ENCODE peak calls at places on chromosomes 11 and 22, in four cellular contexts. O, G, W and F are unnamed samples.

GRCh38 chr22:43171019-43171491 is 15.9 kb downstream of the TTLL12 start:
- DNase-seq in O (no peak), G (no peak), W (no peak), F (no peak)

GRCh38 chr11:25441432-25441831 is 890.5 kb upstream of the ANO3 start:
- DNase-seq in O (no peak), G (no peak), W (no peak), F (no peak)

GRCh38 chr11:130571519-130571918 is 123.1 kb downstream of the ADAMTS15 start:
- DNase-seq in O (no peak), G (no peak), W (no peak), F (no peak)

GRCh38 chr11:13229136-13229535 is 48.5 kb upstream of the BMAL1 start:
- DNase-seq in O (no peak), G (no peak), W (no peak), F (no peak)

GRCh38 chr11:130076774-130077481 is 7.2 kb downstream of the APLP2 start:
- DNase-seq in O (no peak), G (no peak), W (no peak), F (no peak)

GRCh38 chr11:92440701-92441338 is 216.2 kb downstream of the FAT3 start:
- DNase-seq in O (no peak), G (no peak), W (no peak), F (no peak)

GRCh38 chr11:75163917-75164316 is 13.0 kb downstream of the SLCO2B1 start:
- DNase-seq in O (no peak), G (no peak), W (no peak), F (no peak)

GRCh38 chr11:79139900-79140299 is 300.9 kb downstream of the TENM4 start:
- DNase-seq in O (no peak), G (no peak), W (no peak), F (no peak)

GRCh38 chr11:65864758-65865471 is 4.7 kb downstream of the MUS81 start:
- DNase-seq in O (no peak), G (no peak), W (no peak), F (no peak)

GRCh38 chr11:28965824-28966223 is 857.6 kb downstream of the METTL15 start:
- DNase-seq in O (no peak), G (no peak), W (no peak), F (no peak)
- TF ChIP-seq ELF4 in O (no peak), G (no peak), W (no peak), F (no peak)

GRCh38 chr11:72758690-72759389 is 6.6 kb upstream of the ARAP1 start:
- DNase-seq in O (no peak), G (no peak), W (peak), F (peak)
- TF ChIP-seq ELF4 in O (no peak), G (no peak), W (peak), F (no peak)

DNA sequence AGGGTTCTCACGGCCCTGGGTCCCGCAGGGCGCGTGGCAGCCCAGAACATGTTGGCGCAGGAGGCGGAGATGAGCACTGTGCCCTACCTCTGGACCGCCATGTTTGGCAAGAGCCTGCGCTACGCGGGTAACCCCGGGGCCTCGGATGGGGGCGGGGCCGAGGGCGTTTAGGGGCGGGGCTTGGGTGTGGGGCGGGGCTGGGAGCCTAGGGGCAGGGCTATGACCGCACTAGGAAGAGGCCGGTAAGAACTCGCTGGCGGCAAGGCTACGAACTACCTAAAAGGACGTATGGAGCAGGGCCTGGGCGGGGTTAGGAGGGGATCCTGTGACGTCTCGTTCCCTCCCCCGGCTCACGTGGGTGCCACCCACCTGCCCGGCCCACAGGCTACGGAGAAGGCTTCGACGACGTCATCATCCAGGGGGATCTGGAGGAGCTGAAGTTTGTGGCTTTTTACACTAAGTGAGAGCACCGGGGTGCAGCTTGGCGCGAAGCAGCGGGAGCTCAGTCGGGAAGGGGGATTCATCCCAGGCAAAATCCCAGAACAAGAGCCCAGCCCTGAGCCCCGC is 2.8 kb upstream of the LZTR1 start:
- DNase-seq in O (peak), G (no peak), W (peak), F (no peak)
- TF ChIP-seq ELF4 in O (no peak), G (no peak), W (no peak), F (no peak)

GRCh38 chr11:69483170-69483569 is 1.7 kb downstream of the LINC01488 start:
- DNase-seq in O (no peak), G (no peak), W (no peak), F (no peak)

GRCh38 chr11:69481393-69481844 is at the start of gene LINC01488:
- DNase-seq in O (no peak), G (no peak), W (no peak), F (no peak)

GRCh38 chr11:69482322-69482721 is 859 bp downstream of the LINC01488 start:
- DNase-seq in O (no peak), G (no peak), W (no peak), F (no peak)

GRCh38 chr11:69479591-69480271 is 1.7 kb upstream of the LINC01488 start:
- DNase-seq in O (no peak), G (no peak), W (no peak), F (no peak)

GRCh38 chr11:69480547-69481392 is 693 bp upstream of the LINC01488 start:
- DNase-seq in O (no peak), G (peak), W (no peak), F (no peak)
- TF ChIP-seq ELF4 in O (no peak), G (no peak), W (no peak), F (no peak)

GRCh38 chr22:39177456-39177775 is 24.9 kb upstream of the CBX7 start:
- DNase-seq in O (no peak), G (no peak), W (no peak), F (no peak)

GRCh38 chr22:39174498-39175120 is 22.1 kb upstream of the CBX7 start:
- DNase-seq in O (peak), G (peak), W (peak), F (peak)

GRCh38 chr22:39175127-39176066 is 22.9 kb upstream of the CBX7 start:
- DNase-seq in O (no peak), G (no peak), W (no peak), F (no peak)

GRCh38 chr22:39176673-39177455 is 24.4 kb upstream of the CBX7 start:
- DNase-seq in O (no peak), G (no peak), W (no peak), F (no peak)

DNA sequence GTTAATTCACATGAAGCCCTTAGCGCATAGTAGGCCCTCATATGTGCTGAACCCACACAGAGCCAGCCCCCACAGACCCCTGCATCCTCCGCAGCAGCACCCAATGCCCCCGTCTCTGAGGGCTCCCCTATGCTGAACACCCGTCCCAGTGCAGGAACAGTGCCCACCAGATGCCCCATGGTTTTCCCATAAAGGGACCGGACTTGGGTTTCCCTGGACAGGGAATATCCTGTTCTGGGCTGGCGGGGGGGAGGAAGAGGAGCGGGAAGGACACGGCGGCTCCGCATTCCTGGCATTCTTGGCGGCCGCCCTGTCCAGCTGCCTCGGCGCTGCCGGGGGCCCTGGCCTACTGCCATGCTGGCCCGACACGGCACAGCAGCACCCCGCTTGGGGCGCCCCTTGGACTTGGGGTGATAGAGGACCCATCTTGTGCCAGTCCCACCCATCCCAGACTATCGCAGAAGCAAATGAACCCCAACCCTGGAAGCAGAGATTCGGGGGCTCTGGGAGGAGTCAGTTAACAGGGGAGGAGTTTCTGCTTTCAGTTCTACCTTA is 23.7 kb upstream of the CBX7 start:
- DNase-seq in O (peak), G (peak), W (no peak), F (no peak)
- TF ChIP-seq ELF4 in O (no peak), G (no peak), W (no peak), F (no peak)

DNA sequence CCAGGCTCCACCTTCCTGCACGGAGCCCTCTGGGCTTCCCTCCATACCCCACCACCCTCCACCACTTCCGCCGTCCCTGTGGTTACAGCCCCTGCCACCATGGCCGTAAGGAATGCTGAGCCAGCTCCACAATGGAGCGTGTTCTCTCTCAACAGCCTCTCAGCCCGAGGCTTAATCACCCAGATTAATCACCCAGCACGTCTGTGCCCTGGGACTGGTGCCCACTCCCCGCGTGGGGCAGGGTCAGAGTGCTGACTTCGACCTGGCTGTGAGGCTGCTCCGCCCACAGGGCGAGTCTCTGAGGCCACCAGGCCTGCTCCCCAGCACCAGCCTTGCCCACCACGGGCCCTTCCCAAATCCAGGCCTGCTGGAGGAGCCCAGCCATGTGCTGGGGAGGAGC is 4.0 kb upstream of the TH start:
- DNase-seq in O (no peak), G (no peak), W (no peak), F (no peak)
- TF ChIP-seq ELF4 in O (no peak), G (no peak), W (no peak), F (no peak)

GRCh38 chr11:59822989-59823566 is 12.5 kb upstream of the MRPL16 start:
- DNase-seq in O (peak), G (peak), W (peak), F (peak)
- TF ChIP-seq ELF4 in O (no peak), G (no peak), W (no peak), F (no peak)

DNA sequence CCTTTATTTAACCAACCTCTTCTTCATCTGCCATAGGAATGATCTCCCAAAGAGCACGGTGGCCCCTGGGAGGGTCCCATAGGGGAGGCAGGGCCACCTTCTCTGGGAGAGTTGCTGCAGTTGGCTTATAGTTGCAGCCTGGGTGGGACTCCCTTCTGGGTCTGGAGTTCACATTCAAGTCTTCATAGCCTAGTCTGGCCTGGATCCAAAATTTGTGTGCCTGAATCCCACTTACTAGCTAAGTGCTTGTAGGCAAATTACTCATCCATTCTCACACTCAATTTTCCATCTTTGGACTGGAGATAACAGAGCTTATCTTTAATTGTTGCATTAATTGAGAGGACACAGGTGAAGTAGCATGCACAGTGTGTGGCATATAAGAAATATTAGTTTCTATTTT is 163.6 kb downstream of the GRIK4 start:
- DNase-seq in O (no peak), G (peak), W (no peak), F (no peak)
- TF ChIP-seq ELF4 in O (no peak), G (no peak), W (no peak), F (no peak)